ENCODE peak calls at places on chromosome 5, in five cellular contexts. B, G, D, Z and P are unnamed samples.

GRCh38 chr5:22531986-22532385 is 321.2 kb downstream of the CDH12 start:
- DNase-seq in B (no peak), G (no peak), D (no peak), Z (no peak), P (no peak)

GRCh38 chr5:135606431-135606830 is 27.6 kb upstream of the CXCL14 start:
- DNase-seq in B (no peak), G (no peak), D (no peak), Z (no peak), P (no peak)

GRCh38 chr5:172885594-172886340 is 51.7 kb downstream of the ERGIC1 start:
- DNase-seq in B (no peak), G (no peak), D (no peak), Z (no peak), P (no peak)

GRCh38 chr5:151084363-151084762 is 3.5 kb upstream of the TNIP1 start:
- DNase-seq in B (no peak), G (no peak), D (no peak), Z (no peak), P (no peak)

GRCh38 chr5:172868924-172869565 is 35.0 kb downstream of the ERGIC1 start:
- DNase-seq in B (no peak), G (no peak), D (peak), Z (no peak), P (no peak)

GRCh38 chr5:147551677-147552076 is 41.8 kb upstream of the DPYSL3 start:
- DNase-seq in B (no peak), G (no peak), D (no peak), Z (no peak), P (no peak)

GRCh38 chr5:135185461-135186075 is 151.5 kb upstream of the PITX1 start:
- DNase-seq in B (no peak), G (no peak), D (peak), Z (no peak), P (no peak)

GRCh38 chr5:89277791-89278190 is 394.8 kb upstream of the MEF2C start:
- DNase-seq in B (no peak), G (no peak), D (no peak), Z (no peak), P (no peak)

GRCh38 chr5:81017320-81017719 is 57.2 kb downstream of the RASGRF2 start:
- DNase-seq in B (no peak), G (no peak), D (no peak), Z (peak), P (no peak)

GRCh38 chr5:83357621-83358231 is 113.8 kb upstream of the VCAN start:
- DNase-seq in B (no peak), G (no peak), D (no peak), Z (no peak), P (no peak)

GRCh38 chr5:75226916-75227315 is 9.8 kb downstream of the ANKRD31 start:
- DNase-seq in B (no peak), G (no peak), D (no peak), Z (no peak), P (no peak)

GRCh38 chr5:136032564-136032963 is 3.8 kb downstream of the TGFBI start:
- DNase-seq in B (no peak), G (no peak), D (no peak), Z (no peak), P (no peak)

GRCh38 chr5:177310757-177311173 is 933 bp downstream of the MXD3 start:
- DNase-seq in B (no peak), G (no peak), D (no peak), Z (no peak), P (no peak)

GRCh38 chr5:158695595-158696330 is 404.0 kb downstream of the EBF1 start:
- DNase-seq in B (peak), G (peak), D (peak), Z (peak), P (peak)

GRCh38 chr5:119363936-119364335 is 8.1 kb downstream of the TNFAIP8 start:
- DNase-seq in B (no peak), G (no peak), D (no peak), Z (no peak), P (no peak)

GRCh38 chr5:3220201-3220600 is 375.4 kb upstream of the IRX1 start:
- DNase-seq in B (no peak), G (no peak), D (no peak), Z (no peak), P (no peak)

GRCh38 chr5:24183941-24184340 is 460.8 kb downstream of the CDH10 start:
- DNase-seq in B (no peak), G (no peak), D (no peak), Z (no peak), P (no peak)

GRCh38 chr5:170434953-170435605 is 45.9 kb upstream of the KCNMB1 start:
- DNase-seq in B (peak), G (peak), D (peak), Z (peak), P (peak)

GRCh38 chr5:149902177-149902576 is 42.4 kb downstream of the PDE6A start:
- DNase-seq in B (no peak), G (no peak), D (no peak), Z (no peak), P (no peak)

GRCh38 chr5:39209924-39210323 is 9.4 kb downstream of the FYB1 start:
- DNase-seq in B (peak), G (peak), D (no peak), Z (peak), P (peak)

GRCh38 chr5:56986631-56986957 is 34.7 kb upstream of the MIER3 start:
- DNase-seq in B (no peak), G (no peak), D (no peak), Z (no peak), P (no peak)

GRCh38 chr5:145587308-145588071 is 247.7 kb downstream of the PRELID2 start:
- DNase-seq in B (no peak), G (no peak), D (no peak), Z (no peak), P (no peak)

GRCh38 chr5:73853091-73853490 is 227.1 kb downstream of the ARHGEF28 start:
- DNase-seq in B (no peak), G (no peak), D (no peak), Z (no peak), P (no peak)

GRCh38 chr5:113166710-113167366 is 190.2 kb downstream of the DCP2 start:
- DNase-seq in B (no peak), G (no peak), D (no peak), Z (no peak), P (no peak)

GRCh38 chr5:109844148-109844547 is 154.4 kb downstream of the MAN2A1 start:
- DNase-seq in B (no peak), G (no peak), D (no peak), Z (no peak), P (no peak)

GRCh38 chr5:33526755-33527154 is 86.0 kb downstream of the TARS1 start:
- DNase-seq in B (no peak), G (no peak), D (no peak), Z (no peak), P (no peak)

GRCh38 chr5:37549411-37549810 is 170.3 kb downstream of the WDR70 start:
- DNase-seq in B (no peak), G (no peak), D (no peak), Z (no peak), P (no peak)

GRCh38 chr5:139445325-139446170 is 6.2 kb upstream of the DNAJC18 start:
- DNase-seq in B (no peak), G (no peak), D (no peak), Z (no peak), P (no peak)

GRCh38 chr5:147831465-147831864 is at the start of gene SPINK1:
- DNase-seq in B (no peak), G (no peak), D (no peak), Z (no peak), P (no peak)

GRCh38 chr5:96146675-96147074 is 185.0 kb upstream of the ELL2 start:
- DNase-seq in B (no peak), G (no peak), D (peak), Z (no peak), P (no peak)

GRCh38 chr5:68489556-68489955 is 274.0 kb downstream of the PIK3R1 start:
- DNase-seq in B (no peak), G (no peak), D (no peak), Z (no peak), P (no peak)

GRCh38 chr5:8253376-8253775 is 384.4 kb downstream of the MTRR start:
- DNase-seq in B (no peak), G (no peak), D (no peak), Z (no peak), P (no peak)

GRCh38 chr5:41636605-41637004 is 126.2 kb upstream of the PLCXD3 start:
- DNase-seq in B (no peak), G (no peak), D (no peak), Z (no peak), P (no peak)

GRCh38 chr5:164555809-164556208 is 1050.4 kb downstream of the MAT2B start:
- DNase-seq in B (no peak), G (no peak), D (no peak), Z (no peak), P (no peak)

GRCh38 chr5:109938453-109938852 is 248.7 kb downstream of the MAN2A1 start:
- DNase-seq in B (no peak), G (no peak), D (no peak), Z (no peak), P (no peak)

GRCh38 chr5:91293131-91293530 is 90.0 kb downstream of the ARRDC3 start:
- DNase-seq in B (no peak), G (no peak), D (no peak), Z (no peak), P (no peak)

GRCh38 chr5:141094481-141095262 is at the start of gene PCDHB2:
- DNase-seq in B (no peak), G (no peak), D (peak), Z (no peak), P (no peak)

GRCh38 chr5:50963647-50964584 is 297.5 kb downstream of the PARP8 start:
- DNase-seq in B (no peak), G (no peak), D (peak), Z (no peak), P (no peak)

GRCh38 chr5:73111536-73111935 is 8.8 kb upstream of the TMEM171 start:
- DNase-seq in B (no peak), G (no peak), D (no peak), Z (no peak), P (no peak)